ENCODE peak calls at places on chromosomes 11 and 22, in nine cellular contexts. F, X, I, Q, E, T, J, W and A are unnamed samples.

GRCh38 chr11:119340335-119341221 is at the start of gene C1QTNF5:
- DNase-seq in F (peak), X (no peak), I (no peak), Q (no peak), E (no peak), T (peak), J (no peak), W (peak), A (no peak)

GRCh38 chr11:67389477-67389876 is 2.3 kb upstream of the RAD9A start:
- DNase-seq in F (peak), X (no peak), I (peak), Q (no peak), E (no peak), T (peak), J (no peak), W (no peak), A (no peak)

GRCh38 chr22:38727123-38727522 is 21.4 kb downstream of the GTPBP1 start:
- DNase-seq in F (no peak), X (no peak), I (peak), Q (no peak), E (no peak), T (no peak), J (no peak), W (no peak), A (no peak)

GRCh38 chr11:17812286-17813187 is 78.0 kb downstream of the KCNC1 start:
- DNase-seq in F (no peak), X (no peak), I (no peak), Q (no peak), E (no peak), T (no peak), J (no peak), W (no peak), A (no peak)

GRCh38 chr11:27471588-27472397 is 797 bp downstream of the LGR4 start:
- DNase-seq in F (peak), X (no peak), I (peak), Q (peak), E (no peak), T (peak), J (no peak), W (no peak), A (no peak)

GRCh38 chr11:79160786-79161403 is 279.9 kb downstream of the TENM4 start:
- DNase-seq in F (no peak), X (no peak), I (no peak), Q (no peak), E (no peak), T (no peak), J (no peak), W (peak), A (no peak)

GRCh38 chr11:61021661-61022212 is 50.3 kb downstream of the CD6 start:
- DNase-seq in F (peak), X (no peak), I (no peak), Q (peak), E (peak), T (no peak), J (no peak), W (no peak), A (no peak)

GRCh38 chr11:110162216-110162615 is 69.0 kb downstream of the ZC3H12C start:
- DNase-seq in F (no peak), X (no peak), I (no peak), Q (no peak), E (no peak), T (no peak), J (no peak), W (no peak), A (no peak)

GRCh38 chr11:350723-351255 is 18.5 kb upstream of the B4GALNT4 start:
- DNase-seq in F (no peak), X (no peak), I (peak), Q (no peak), E (no peak), T (no peak), J (no peak), W (no peak), A (peak)

GRCh38 chr11:65866524-65867283 is 5.9 kb downstream of the EFEMP2 start:
- DNase-seq in F (no peak), X (no peak), I (no peak), Q (no peak), E (no peak), T (peak), J (peak), W (no peak), A (no peak)

GRCh38 chr11:128512478-128513127 is 74.8 kb downstream of the ETS1 start:
- DNase-seq in F (no peak), X (no peak), I (no peak), Q (peak), E (no peak), T (no peak), J (no peak), W (no peak), A (no peak)

GRCh38 chr11:41963406-41963805 is 504.0 kb upstream of the LRRC4C start:
- DNase-seq in F (no peak), X (no peak), I (no peak), Q (no peak), E (no peak), T (no peak), J (no peak), W (no peak), A (no peak)

GRCh38 chr11:83464181-83464580 is 178.0 kb upstream of the CCDC90B start:
- DNase-seq in F (no peak), X (no peak), I (no peak), Q (no peak), E (no peak), T (no peak), J (no peak), W (no peak), A (no peak)

GRCh38 chr11:122150484-122151124 is 34.6 kb upstream of the BLID start:
- DNase-seq in F (no peak), X (no peak), I (no peak), Q (no peak), E (no peak), T (no peak), J (no peak), W (no peak), A (no peak)

GRCh38 chr22:50313600-50313999 is 6.2 kb upstream of the PLXNB2 start:
- DNase-seq in F (no peak), X (no peak), I (no peak), Q (no peak), E (no peak), T (no peak), J (no peak), W (no peak), A (no peak)

GRCh38 chr11:60951909-60952741 is at the start of gene SLC15A3:
- DNase-seq in F (peak), X (no peak), I (peak), Q (no peak), E (no peak), T (peak), J (no peak), W (peak), A (no peak)

GRCh38 chr11:108754901-108755625 is 90.2 kb downstream of the DDX10 start:
- DNase-seq in F (no peak), X (no peak), I (no peak), Q (no peak), E (no peak), T (no peak), J (no peak), W (peak), A (no peak)

GRCh38 chr11:26583550-26583949 is 11.5 kb upstream of the MUC15 start:
- DNase-seq in F (no peak), X (peak), I (no peak), Q (no peak), E (peak), T (no peak), J (no peak), W (peak), A (peak)

GRCh38 chr11:812390-812789 is 2.6 kb downstream of the RPLP2 start:
- DNase-seq in F (no peak), X (no peak), I (no peak), Q (no peak), E (no peak), T (no peak), J (no peak), W (no peak), A (no peak)

GRCh38 chr11:62251698-62252097 is 9.7 kb downstream of the SCGB1D2 start:
- DNase-seq in F (no peak), X (no peak), I (no peak), Q (no peak), E (no peak), T (no peak), J (no peak), W (no peak), A (no peak)

GRCh38 chr11:78576549-78577097 is 2.0 kb upstream of the NARS2 start:
- DNase-seq in F (no peak), X (no peak), I (no peak), Q (no peak), E (no peak), T (no peak), J (no peak), W (no peak), A (no peak)

GRCh38 chr22:49113758-49114157 is 713.9 kb downstream of the BRD1 start:
- DNase-seq in F (no peak), X (no peak), I (no peak), Q (no peak), E (no peak), T (no peak), J (no peak), W (no peak), A (no peak)

GRCh38 chr11:65576867-65577755 is 1.3 kb downstream of the EHBP1L1 start:
- DNase-seq in F (peak), X (no peak), I (peak), Q (no peak), E (peak), T (peak), J (peak), W (peak), A (no peak)

GRCh38 chr11:125274774-125275173 is 110.2 kb downstream of the PKNOX2 start:
- DNase-seq in F (no peak), X (no peak), I (no peak), Q (no peak), E (no peak), T (no peak), J (no peak), W (no peak), A (no peak)

GRCh38 chr22:36409911-36410756 is 22.4 kb upstream of the MYH9 start:
- DNase-seq in F (peak), X (no peak), I (no peak), Q (peak), E (peak), T (peak), J (no peak), W (peak), A (peak)

GRCh38 chr11:27722117-27722844 is 22.0 kb upstream of the BDNF start:
- DNase-seq in F (no peak), X (peak), I (peak), Q (no peak), E (peak), T (no peak), J (peak), W (peak), A (no peak)

GRCh38 chr11:18192988-18193387 is 20.4 kb downstream of the MRGPRX4 start:
- DNase-seq in F (no peak), X (no peak), I (no peak), Q (no peak), E (peak), T (no peak), J (no peak), W (no peak), A (no peak)

GRCh38 chr11:121839821-121840220 is 276.2 kb downstream of the BLID start:
- DNase-seq in F (no peak), X (peak), I (no peak), Q (no peak), E (no peak), T (no peak), J (no peak), W (no peak), A (no peak)

GRCh38 chr11:30453705-30454104 is 130.8 kb downstream of the ARL14EP start:
- DNase-seq in F (no peak), X (no peak), I (no peak), Q (no peak), E (no peak), T (no peak), J (no peak), W (no peak), A (no peak)

GRCh38 chr11:30452114-30452513 is 129.2 kb downstream of the ARL14EP start:
- DNase-seq in F (no peak), X (no peak), I (no peak), Q (no peak), E (no peak), T (no peak), J (no peak), W (no peak), A (no peak)

GRCh38 chr11:30451642-30452041 is 128.7 kb downstream of the ARL14EP start:
- DNase-seq in F (no peak), X (no peak), I (no peak), Q (no peak), E (no peak), T (no peak), J (no peak), W (no peak), A (no peak)

GRCh38 chr11:30454108-30454507 is 131.2 kb downstream of the ARL14EP start:
- DNase-seq in F (no peak), X (no peak), I (no peak), Q (no peak), E (no peak), T (no peak), J (no peak), W (no peak), A (no peak)

DNA sequence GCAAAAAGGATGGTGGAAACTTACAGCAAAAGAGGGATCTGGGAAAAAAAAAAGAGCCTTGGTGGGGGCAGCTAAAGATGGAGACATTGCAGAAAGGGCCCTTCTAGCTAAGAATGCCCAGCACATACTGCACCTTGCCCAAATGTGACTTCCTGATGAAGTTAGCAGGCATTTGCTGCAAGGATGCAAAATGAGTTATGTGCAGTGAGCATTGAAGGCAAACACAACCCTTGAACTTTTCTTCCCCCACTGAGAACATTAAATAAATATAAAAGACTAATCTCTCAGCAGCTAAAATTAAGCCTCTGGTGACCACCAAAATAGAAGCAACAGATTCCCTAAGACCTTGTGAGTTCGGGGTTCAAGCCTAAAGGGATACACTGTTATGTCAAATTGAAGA is 129.9 kb downstream of the ARL14EP start:
- DNase-seq in F (no peak), X (no peak), I (no peak), Q (no peak), E (no peak), T (no peak), J (no peak), W (no peak), A (no peak)
- H3K27ac ChIP-seq in F (no peak), X (no peak), I (no peak), Q (no peak), E (no peak), T (peak), J (no peak), W (no peak), A (no peak)

GRCh38 chr22:21573750-21574494 is 6.4 kb downstream of the UBE2L3 start:
- DNase-seq in F (no peak), X (no peak), I (no peak), Q (no peak), E (no peak), T (no peak), J (no peak), W (no peak), A (no peak)
- H3K27ac ChIP-seq in F (no peak), X (no peak), I (no peak), Q (peak), E (peak), T (peak), J (no peak), W (no peak), A (peak)

GRCh38 chr22:31615940-31616314 is 46.1 kb downstream of the PISD start:
- DNase-seq in F (no peak), X (no peak), I (peak), Q (no peak), E (no peak), T (no peak), J (no peak), W (no peak), A (no peak)
- H3K27ac ChIP-seq in F (no peak), X (no peak), I (peak), Q (peak), E (peak), T (no peak), J (no peak), W (no peak), A (no peak)

DNA sequence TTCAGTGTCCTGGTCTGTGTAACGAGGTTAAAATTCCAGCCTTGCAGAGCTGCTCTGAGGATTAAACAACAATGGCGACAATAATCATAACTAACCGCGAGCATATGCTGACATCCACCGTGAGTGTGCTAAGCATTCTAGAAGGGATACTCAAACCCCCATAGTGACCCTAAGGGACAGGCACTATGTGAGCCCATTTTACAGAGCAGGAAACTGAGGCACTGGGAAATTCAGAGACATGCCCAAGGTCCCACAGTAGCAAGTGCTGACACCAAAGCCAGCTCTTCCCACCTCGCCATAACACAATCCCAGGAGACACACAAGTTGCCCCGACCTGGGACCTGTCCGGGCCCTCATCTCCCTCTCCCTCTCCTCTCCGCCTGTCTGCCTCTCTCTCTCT is 14.6 kb upstream of the MFNG start:
- DNase-seq in F (no peak), X (no peak), I (no peak), Q (no peak), E (no peak), T (no peak), J (no peak), W (no peak), A (no peak)
- H3K27ac ChIP-seq in F (peak), X (peak), I (no peak), Q (no peak), E (peak), T (peak), J (no peak), W (no peak), A (no peak)

DNA sequence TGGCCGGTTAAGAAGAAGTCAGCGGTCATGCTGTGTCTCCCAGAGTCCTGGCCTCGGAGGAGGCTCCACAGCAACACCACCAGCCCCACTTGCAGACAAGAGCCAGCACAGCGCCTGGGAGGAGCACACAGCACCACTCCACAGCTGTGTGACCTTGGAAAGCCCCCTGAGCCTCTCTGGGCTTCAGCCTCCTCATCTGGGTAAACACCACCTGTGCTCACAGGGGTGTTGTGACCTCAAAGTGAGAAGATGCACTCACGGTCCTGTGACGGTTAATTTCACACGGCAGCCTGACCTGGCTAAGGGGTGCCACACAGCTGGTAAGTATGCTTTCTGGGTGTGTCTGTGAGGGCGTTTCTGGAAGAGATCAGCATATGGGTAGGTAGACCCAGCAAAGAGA is 54.7 kb downstream of the PHF21B start:
- DNase-seq in F (no peak), X (no peak), I (no peak), Q (no peak), E (no peak), T (no peak), J (no peak), W (no peak), A (no peak)
- H3K27ac ChIP-seq in F (no peak), X (no peak), I (no peak), Q (no peak), E (no peak), T (no peak), J (no peak), W (no peak), A (no peak)

DNA sequence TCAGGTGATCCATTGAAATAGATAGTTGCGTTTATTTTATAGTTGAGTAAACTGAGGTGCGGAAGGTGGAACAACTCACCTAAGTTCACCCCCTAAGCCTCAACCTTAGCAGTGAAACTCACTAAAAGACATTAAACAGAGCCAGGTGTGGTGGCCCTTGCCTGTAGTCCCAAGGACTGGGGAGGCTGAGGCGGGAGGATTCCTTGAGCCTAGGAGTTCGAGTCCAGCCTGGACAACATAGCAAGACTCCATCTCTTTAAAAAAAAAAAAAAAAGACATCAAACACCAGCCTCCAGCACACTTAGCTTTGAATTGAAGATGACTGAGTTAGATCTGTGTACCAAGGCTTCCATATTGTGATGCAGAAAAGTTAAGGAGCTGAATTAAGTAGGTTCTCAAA is 845 bp upstream of the RAB36 start:
- DNase-seq in F (no peak), X (no peak), I (no peak), Q (no peak), E (no peak), T (no peak), J (no peak), W (no peak), A (no peak)
- H3K27ac ChIP-seq in F (no peak), X (no peak), I (peak), Q (peak), E (no peak), T (peak), J (no peak), W (no peak), A (no peak)

GRCh38 chr11:73361953-73362776 is 14.0 kb upstream of the RELT start:
- DNase-seq in F (no peak), X (no peak), I (no peak), Q (no peak), E (no peak), T (no peak), J (no peak), W (no peak), A (no peak)
- H3K27ac ChIP-seq in F (no peak), X (no peak), I (no peak), Q (no peak), E (no peak), T (no peak), J (no peak), W (no peak), A (no peak)

GRCh38 chr11:46238967-46239800 is 38.3 kb upstream of the CREB3L1 start:
- DNase-seq in F (peak), X (peak), I (peak), Q (peak), E (peak), T (peak), J (peak), W (peak), A (no peak)

GRCh38 chr11:46237248-46238077 is 40.0 kb upstream of the CREB3L1 start:
- DNase-seq in F (peak), X (peak), I (no peak), Q (peak), E (peak), T (peak), J (peak), W (peak), A (no peak)

GRCh38 chr11:46235777-46236688 is 41.4 kb upstream of the CREB3L1 start:
- DNase-seq in F (no peak), X (no peak), I (no peak), Q (no peak), E (no peak), T (no peak), J (no peak), W (peak), A (no peak)

GRCh38 chr11:46238078-46238966 is 39.1 kb upstream of the CREB3L1 start:
- DNase-seq in F (peak), X (peak), I (no peak), Q (peak), E (peak), T (peak), J (peak), W (peak), A (no peak)

DNA sequence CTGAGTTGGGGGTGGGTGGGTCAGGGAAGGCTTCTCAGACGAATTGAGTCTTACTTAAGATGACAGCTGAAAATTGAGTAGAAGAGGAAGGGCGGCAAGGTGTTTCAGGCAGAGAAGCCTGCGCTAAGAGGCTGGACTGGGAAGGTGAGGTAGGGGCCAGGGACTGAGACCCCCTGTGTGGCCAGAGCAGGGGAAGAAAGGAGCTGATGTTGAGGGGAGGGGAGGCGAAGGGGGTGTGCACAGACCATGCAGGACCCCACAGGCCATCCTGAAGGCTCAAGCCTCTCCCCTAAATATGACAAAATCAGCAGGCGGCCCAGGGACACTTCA is 40.6 kb upstream of the CREB3L1 start:
- DNase-seq in F (no peak), X (no peak), I (no peak), Q (no peak), E (no peak), T (no peak), J (no peak), W (no peak), A (no peak)
- H3K27ac ChIP-seq in F (no peak), X (no peak), I (no peak), Q (no peak), E (peak), T (peak), J (peak), W (peak), A (peak)

DNA sequence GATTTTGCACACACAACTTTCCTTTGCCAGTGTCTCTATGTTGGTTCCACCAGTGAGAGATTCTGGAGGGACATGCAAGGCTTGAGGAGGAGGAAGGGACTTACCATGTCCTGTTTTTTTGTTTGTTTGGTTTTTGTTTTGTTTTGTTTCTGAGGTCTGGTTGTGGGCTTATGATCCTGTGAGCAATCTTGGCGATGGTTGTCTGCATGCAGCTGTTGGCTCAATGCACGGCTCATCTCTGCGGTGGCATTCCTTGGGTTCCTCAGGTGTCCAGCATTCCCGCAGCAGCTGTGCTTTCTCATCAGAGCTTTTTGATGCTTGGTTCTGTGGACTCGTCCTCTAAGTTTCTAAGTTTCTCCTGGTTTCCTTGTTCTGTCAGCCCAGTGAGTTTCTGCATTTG is 4.8 kb upstream of the NNMT start:
- DNase-seq in F (no peak), X (peak), I (peak), Q (no peak), E (no peak), T (no peak), J (peak), W (no peak), A (no peak)
- H3K27ac ChIP-seq in F (no peak), X (peak), I (no peak), Q (no peak), E (peak), T (peak), J (peak), W (peak), A (no peak)